ENCODE peak calls at places on chromosome 1, in seven cellular contexts. One of them, this sample, is unnamed.

GRCh38 chr1:12080773-12081556 is 17.9 kb downstream of the TNFRSF8 start:
- DNase-seq in activated B cell treated with CpG ODN at 0.5 μM for 24 hours: no peak
- DNase-seq in fibroblast of mammary gland: no peak
- DNase-seq in esophagus squamous epithelium: no peak
- DNase-seq in adrenal gland: no peak
- DNase-seq in CD8-positive, alpha-beta T cell: no peak
- DNase-seq in brain microvascular endothelial cell: no peak
- DNase-seq in this sample: no peak

GRCh38 chr1:165829888-165830287 is 2.5 kb downstream of the UCK2 start:
- DNase-seq in activated B cell treated with CpG ODN at 0.5 μM for 24 hours: no peak
- DNase-seq in fibroblast of mammary gland: no peak
- DNase-seq in esophagus squamous epithelium: no peak
- DNase-seq in adrenal gland: no peak
- DNase-seq in CD8-positive, alpha-beta T cell: no peak
- DNase-seq in brain microvascular endothelial cell: no peak
- DNase-seq in this sample: no peak

GRCh38 chr1:107058245-107059032 is 2.0 kb downstream of the PRMT6 start:
- DNase-seq in activated B cell treated with CpG ODN at 0.5 μM for 24 hours: no peak
- DNase-seq in fibroblast of mammary gland: no peak
- DNase-seq in esophagus squamous epithelium: no peak
- DNase-seq in adrenal gland: no peak
- DNase-seq in CD8-positive, alpha-beta T cell: no peak
- DNase-seq in brain microvascular endothelial cell: no peak
- DNase-seq in this sample: no peak

GRCh38 chr1:58805716-58806571 is 22.1 kb upstream of the JUN start:
- DNase-seq in activated B cell treated with CpG ODN at 0.5 μM for 24 hours: no peak
- DNase-seq in fibroblast of mammary gland: no peak
- DNase-seq in esophagus squamous epithelium: no peak
- DNase-seq in adrenal gland: no peak
- DNase-seq in CD8-positive, alpha-beta T cell: no peak
- DNase-seq in brain microvascular endothelial cell: no peak
- DNase-seq in this sample: no peak

GRCh38 chr1:100565533-100565932 is 27.6 kb downstream of the GPR88 start:
- DNase-seq in activated B cell treated with CpG ODN at 0.5 μM for 24 hours: no peak
- DNase-seq in fibroblast of mammary gland: no peak
- DNase-seq in esophagus squamous epithelium: no peak
- DNase-seq in adrenal gland: no peak
- DNase-seq in CD8-positive, alpha-beta T cell: no peak
- DNase-seq in brain microvascular endothelial cell: no peak
- DNase-seq in this sample: no peak

GRCh38 chr1:221497051-221497450 is 244.8 kb downstream of the DUSP10 start:
- DNase-seq in activated B cell treated with CpG ODN at 0.5 μM for 24 hours: no peak
- DNase-seq in fibroblast of mammary gland: no peak
- DNase-seq in esophagus squamous epithelium: no peak
- DNase-seq in adrenal gland: no peak
- DNase-seq in CD8-positive, alpha-beta T cell: no peak
- DNase-seq in brain microvascular endothelial cell: no peak
- DNase-seq in this sample: no peak

GRCh38 chr1:38735651-38736161 is 123.9 kb downstream of the RRAGC start:
- DNase-seq in activated B cell treated with CpG ODN at 0.5 μM for 24 hours: no peak
- DNase-seq in fibroblast of mammary gland: peak
- DNase-seq in esophagus squamous epithelium: no peak
- DNase-seq in adrenal gland: no peak
- DNase-seq in CD8-positive, alpha-beta T cell: no peak
- DNase-seq in brain microvascular endothelial cell: peak
- DNase-seq in this sample: no peak

GRCh38 chr1:45340816-45341215 is 576 bp upstream of the MUTYH start:
- DNase-seq in activated B cell treated with CpG ODN at 0.5 μM for 24 hours: no peak
- DNase-seq in fibroblast of mammary gland: no peak
- DNase-seq in esophagus squamous epithelium: no peak
- DNase-seq in adrenal gland: no peak
- DNase-seq in CD8-positive, alpha-beta T cell: no peak
- DNase-seq in brain microvascular endothelial cell: no peak
- DNase-seq in this sample: no peak

GRCh38 chr1:29540801-29541357 is 304.6 kb downstream of the PTPRU start:
- DNase-seq in activated B cell treated with CpG ODN at 0.5 μM for 24 hours: no peak
- DNase-seq in fibroblast of mammary gland: no peak
- DNase-seq in esophagus squamous epithelium: no peak
- DNase-seq in adrenal gland: no peak
- DNase-seq in CD8-positive, alpha-beta T cell: no peak
- DNase-seq in brain microvascular endothelial cell: no peak
- DNase-seq in this sample: no peak

GRCh38 chr1:71787699-71788098 is 494.6 kb downstream of the NEGR1 start:
- DNase-seq in activated B cell treated with CpG ODN at 0.5 μM for 24 hours: no peak
- DNase-seq in fibroblast of mammary gland: no peak
- DNase-seq in esophagus squamous epithelium: no peak
- DNase-seq in adrenal gland: no peak
- DNase-seq in CD8-positive, alpha-beta T cell: no peak
- DNase-seq in brain microvascular endothelial cell: no peak
- DNase-seq in this sample: no peak

GRCh38 chr1:51301844-51302162 is 28.6 kb downstream of the TTC39A start:
- DNase-seq in activated B cell treated with CpG ODN at 0.5 μM for 24 hours: no peak
- DNase-seq in fibroblast of mammary gland: no peak
- DNase-seq in esophagus squamous epithelium: no peak
- DNase-seq in adrenal gland: no peak
- DNase-seq in CD8-positive, alpha-beta T cell: no peak
- DNase-seq in brain microvascular endothelial cell: no peak
- DNase-seq in this sample: no peak

GRCh38 chr1:76428027-76428426 is 353.5 kb downstream of the ST6GALNAC3 start:
- DNase-seq in activated B cell treated with CpG ODN at 0.5 μM for 24 hours: no peak
- DNase-seq in fibroblast of mammary gland: no peak
- DNase-seq in esophagus squamous epithelium: no peak
- DNase-seq in adrenal gland: no peak
- DNase-seq in CD8-positive, alpha-beta T cell: no peak
- DNase-seq in brain microvascular endothelial cell: no peak
- DNase-seq in this sample: no peak

GRCh38 chr1:112956503-112957132 is 622 bp upstream of the SLC16A1 start:
- DNase-seq in activated B cell treated with CpG ODN at 0.5 μM for 24 hours: peak
- DNase-seq in fibroblast of mammary gland: no peak
- DNase-seq in esophagus squamous epithelium: no peak
- DNase-seq in adrenal gland: no peak
- DNase-seq in CD8-positive, alpha-beta T cell: no peak
- DNase-seq in brain microvascular endothelial cell: peak
- DNase-seq in this sample: no peak

GRCh38 chr1:247360991-247361721 is 29.5 kb upstream of the ZNF496 start:
- DNase-seq in activated B cell treated with CpG ODN at 0.5 μM for 24 hours: no peak
- DNase-seq in fibroblast of mammary gland: peak
- DNase-seq in esophagus squamous epithelium: no peak
- DNase-seq in adrenal gland: no peak
- DNase-seq in CD8-positive, alpha-beta T cell: no peak
- DNase-seq in brain microvascular endothelial cell: no peak
- DNase-seq in this sample: no peak

GRCh38 chr1:6962390-6962955 is 177.2 kb downstream of the CAMTA1 start:
- DNase-seq in activated B cell treated with CpG ODN at 0.5 μM for 24 hours: no peak
- DNase-seq in fibroblast of mammary gland: peak
- DNase-seq in esophagus squamous epithelium: no peak
- DNase-seq in adrenal gland: peak
- DNase-seq in CD8-positive, alpha-beta T cell: no peak
- DNase-seq in brain microvascular endothelial cell: no peak
- DNase-seq in this sample: peak

GRCh38 chr1:150863765-150864164 is 12.6 kb downstream of the ARNT start:
- DNase-seq in activated B cell treated with CpG ODN at 0.5 μM for 24 hours: no peak
- DNase-seq in fibroblast of mammary gland: no peak
- DNase-seq in esophagus squamous epithelium: no peak
- DNase-seq in adrenal gland: no peak
- DNase-seq in CD8-positive, alpha-beta T cell: no peak
- DNase-seq in brain microvascular endothelial cell: no peak
- DNase-seq in this sample: no peak

GRCh38 chr1:58812926-58813325 is 29.1 kb upstream of the JUN start:
- DNase-seq in activated B cell treated with CpG ODN at 0.5 μM for 24 hours: no peak
- DNase-seq in fibroblast of mammary gland: no peak
- DNase-seq in esophagus squamous epithelium: no peak
- DNase-seq in adrenal gland: no peak
- DNase-seq in CD8-positive, alpha-beta T cell: peak
- DNase-seq in brain microvascular endothelial cell: no peak
- DNase-seq in this sample: no peak

GRCh38 chr1:3495776-3496745 is 41.6 kb downstream of the ARHGEF16 start:
- DNase-seq in activated B cell treated with CpG ODN at 0.5 μM for 24 hours: no peak
- DNase-seq in fibroblast of mammary gland: no peak
- DNase-seq in esophagus squamous epithelium: no peak
- DNase-seq in adrenal gland: no peak
- DNase-seq in CD8-positive, alpha-beta T cell: no peak
- DNase-seq in brain microvascular endothelial cell: peak
- DNase-seq in this sample: no peak

GRCh38 chr1:196910208-196910607 is 22.4 kb downstream of the CFHR4 start:
- DNase-seq in activated B cell treated with CpG ODN at 0.5 μM for 24 hours: no peak
- DNase-seq in fibroblast of mammary gland: peak
- DNase-seq in esophagus squamous epithelium: no peak
- DNase-seq in adrenal gland: no peak
- DNase-seq in CD8-positive, alpha-beta T cell: no peak
- DNase-seq in brain microvascular endothelial cell: peak
- DNase-seq in this sample: no peak
- TF ChIP-seq CTCF in activated B cell treated with CpG ODN at 0.5 μM for 24 hours: no peak
- TF ChIP-seq CTCF in fibroblast of mammary gland: no peak
- TF ChIP-seq CTCF in esophagus squamous epithelium: no peak
- TF ChIP-seq CTCF in adrenal gland: no peak
- TF ChIP-seq CTCF in CD8-positive, alpha-beta T cell: no peak
- TF ChIP-seq CTCF in brain microvascular endothelial cell: peak
- TF ChIP-seq CTCF in this sample: peak

GRCh38 chr1:18110968-18111367 is 3.4 kb downstream of the IGSF21 start:
- DNase-seq in activated B cell treated with CpG ODN at 0.5 μM for 24 hours: no peak
- DNase-seq in fibroblast of mammary gland: no peak
- DNase-seq in esophagus squamous epithelium: no peak
- DNase-seq in adrenal gland: no peak
- DNase-seq in CD8-positive, alpha-beta T cell: no peak
- DNase-seq in brain microvascular endothelial cell: no peak
- DNase-seq in this sample: no peak

GRCh38 chr1:18108313-18109057 is 887 bp downstream of the IGSF21 start:
- DNase-seq in activated B cell treated with CpG ODN at 0.5 μM for 24 hours: no peak
- DNase-seq in fibroblast of mammary gland: no peak
- DNase-seq in esophagus squamous epithelium: no peak
- DNase-seq in adrenal gland: no peak
- DNase-seq in CD8-positive, alpha-beta T cell: no peak
- DNase-seq in brain microvascular endothelial cell: no peak
- DNase-seq in this sample: no peak

GRCh38 chr1:18109058-18109755 is 1.6 kb downstream of the IGSF21 start:
- DNase-seq in activated B cell treated with CpG ODN at 0.5 μM for 24 hours: no peak
- DNase-seq in fibroblast of mammary gland: no peak
- DNase-seq in esophagus squamous epithelium: no peak
- DNase-seq in adrenal gland: no peak
- DNase-seq in CD8-positive, alpha-beta T cell: no peak
- DNase-seq in brain microvascular endothelial cell: no peak
- DNase-seq in this sample: no peak

GRCh38 chr1:18110598-18110939 is 3.0 kb downstream of the IGSF21 start:
- DNase-seq in activated B cell treated with CpG ODN at 0.5 μM for 24 hours: no peak
- DNase-seq in fibroblast of mammary gland: no peak
- DNase-seq in esophagus squamous epithelium: no peak
- DNase-seq in adrenal gland: no peak
- DNase-seq in CD8-positive, alpha-beta T cell: no peak
- DNase-seq in brain microvascular endothelial cell: no peak
- DNase-seq in this sample: no peak

DNA sequence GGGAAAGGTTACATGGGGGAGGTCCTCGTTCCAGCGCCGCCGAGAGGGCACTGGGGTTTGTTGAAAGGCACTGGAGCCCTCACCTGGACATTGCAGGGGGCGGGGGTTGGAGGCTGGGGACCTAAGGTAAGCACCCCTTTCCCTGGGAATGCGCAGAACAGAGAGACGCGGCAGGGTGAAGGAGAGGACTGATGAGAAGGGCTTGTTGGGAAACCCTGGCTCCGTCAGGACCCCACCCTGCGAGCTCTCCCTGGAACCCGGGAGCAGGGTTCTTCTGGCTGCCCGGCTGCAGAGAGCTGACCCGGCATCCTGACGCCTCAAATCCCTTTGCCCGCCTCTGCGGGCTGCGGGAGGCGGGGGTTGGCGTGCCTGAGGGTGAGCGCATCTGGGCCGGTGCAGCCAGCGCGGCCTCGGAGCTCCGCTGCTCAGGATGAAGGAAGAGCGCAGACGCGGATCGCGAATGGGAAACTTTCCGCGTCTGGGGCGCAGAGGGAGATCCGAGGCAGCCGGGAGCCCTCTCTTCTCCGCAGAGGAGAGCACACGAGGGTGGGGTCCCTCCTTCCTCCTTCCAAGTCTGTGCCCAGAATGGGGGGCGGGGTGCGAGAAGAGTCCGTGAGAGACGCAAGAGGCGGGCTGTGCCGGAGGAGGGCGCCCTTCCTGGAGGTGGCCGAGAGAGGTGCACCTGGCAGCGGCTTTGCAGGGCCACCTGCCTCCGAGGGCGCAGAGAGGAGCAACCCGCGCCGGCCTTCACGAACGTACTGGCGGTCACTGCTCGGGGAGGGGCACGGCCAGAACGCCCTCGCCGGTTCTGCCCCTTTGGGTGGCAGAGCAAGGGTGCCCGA is 2.4 kb downstream of the IGSF21 start:
- DNase-seq in activated B cell treated with CpG ODN at 0.5 μM for 24 hours: no peak
- DNase-seq in fibroblast of mammary gland: no peak
- DNase-seq in esophagus squamous epithelium: no peak
- DNase-seq in adrenal gland: peak
- DNase-seq in CD8-positive, alpha-beta T cell: no peak
- DNase-seq in brain microvascular endothelial cell: no peak
- DNase-seq in this sample: no peak
- TF ChIP-seq CTCF in activated B cell treated with CpG ODN at 0.5 μM for 24 hours: no peak
- TF ChIP-seq CTCF in fibroblast of mammary gland: no peak
- TF ChIP-seq CTCF in esophagus squamous epithelium: peak
- TF ChIP-seq CTCF in adrenal gland: no peak
- TF ChIP-seq CTCF in CD8-positive, alpha-beta T cell: no peak
- TF ChIP-seq CTCF in brain microvascular endothelial cell: no peak
- TF ChIP-seq CTCF in this sample: peak

DNA sequence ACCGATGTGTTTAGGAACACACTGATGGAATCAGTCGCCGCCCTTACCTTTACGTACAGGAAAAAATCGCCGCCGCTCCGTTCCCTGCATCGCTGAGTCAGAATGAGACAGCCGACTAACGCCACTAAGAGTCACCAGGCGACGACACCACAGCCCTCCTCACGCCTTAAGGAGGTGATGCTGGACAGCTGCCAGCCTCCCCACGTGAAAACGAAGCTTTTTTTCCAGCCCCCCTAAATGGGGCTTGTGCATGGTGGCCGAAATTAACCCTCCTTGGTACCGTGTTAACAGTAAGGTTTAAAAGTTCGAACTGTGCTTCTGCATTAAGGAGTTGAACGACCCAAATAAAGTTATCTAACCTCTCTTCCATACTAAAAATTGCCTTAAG is 511 bp downstream of the DNTTIP2 start:
- DNase-seq in activated B cell treated with CpG ODN at 0.5 μM for 24 hours: peak
- DNase-seq in fibroblast of mammary gland: peak
- DNase-seq in esophagus squamous epithelium: no peak
- DNase-seq in adrenal gland: peak
- DNase-seq in CD8-positive, alpha-beta T cell: peak
- DNase-seq in brain microvascular endothelial cell: peak
- DNase-seq in this sample: no peak
- TF ChIP-seq CTCF in activated B cell treated with CpG ODN at 0.5 μM for 24 hours: no peak
- TF ChIP-seq CTCF in fibroblast of mammary gland: no peak
- TF ChIP-seq CTCF in esophagus squamous epithelium: no peak
- TF ChIP-seq CTCF in adrenal gland: no peak
- TF ChIP-seq CTCF in CD8-positive, alpha-beta T cell: no peak
- TF ChIP-seq CTCF in brain microvascular endothelial cell: no peak
- TF ChIP-seq CTCF in this sample: no peak

DNA sequence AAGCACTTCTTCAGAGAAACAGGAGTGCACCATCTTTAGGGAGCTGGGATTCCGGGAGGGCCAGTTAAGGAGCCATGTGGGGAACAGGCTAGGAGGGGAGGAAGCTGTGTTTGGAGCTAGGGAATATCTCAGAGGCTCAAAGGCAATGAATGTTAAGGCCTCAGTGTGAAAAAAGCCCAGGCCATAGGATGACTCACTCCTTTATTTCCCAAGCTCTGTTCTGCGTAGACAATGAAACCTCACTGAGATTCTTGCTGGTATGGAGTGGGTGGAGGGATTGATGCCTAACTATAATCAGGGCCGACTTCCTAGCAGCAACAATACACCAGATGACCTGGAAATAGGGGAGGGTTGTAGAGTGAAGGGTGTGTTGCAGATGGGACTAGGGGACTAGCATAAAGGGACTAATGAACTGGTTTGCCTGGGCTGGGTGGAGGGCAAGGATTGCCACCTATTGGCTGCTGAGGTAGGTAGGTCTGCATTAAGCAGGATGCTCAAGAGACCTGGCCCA is 2.1 kb downstream of the GNAT2 start:
- DNase-seq in activated B cell treated with CpG ODN at 0.5 μM for 24 hours: no peak
- DNase-seq in fibroblast of mammary gland: peak
- DNase-seq in esophagus squamous epithelium: no peak
- DNase-seq in adrenal gland: no peak
- DNase-seq in CD8-positive, alpha-beta T cell: no peak
- DNase-seq in brain microvascular endothelial cell: peak
- DNase-seq in this sample: no peak
- TF ChIP-seq CTCF in activated B cell treated with CpG ODN at 0.5 μM for 24 hours: no peak
- TF ChIP-seq CTCF in fibroblast of mammary gland: no peak
- TF ChIP-seq CTCF in esophagus squamous epithelium: no peak
- TF ChIP-seq CTCF in adrenal gland: no peak
- TF ChIP-seq CTCF in CD8-positive, alpha-beta T cell: no peak
- TF ChIP-seq CTCF in brain microvascular endothelial cell: no peak
- TF ChIP-seq CTCF in this sample: no peak

This sample was measured in type B pancreatic cell.